ENCODE peak calls at places on chromosome 3, in eight cellular contexts. Z, G, O, R, V, I, F and Y are unnamed samples.

GRCh38 chr3:37963635-37964034 is 27.0 kb upstream of the VILL start:
- DNase-seq in Z (no peak), G (no peak), O (no peak), R (no peak), V (no peak), I (no peak), F (no peak), Y (no peak)

GRCh38 chr3:42526616-42527367 is 24.3 kb downstream of the VIPR1 start:
- DNase-seq in Z (no peak), G (peak; percentile 54), O (no peak), R (no peak), V (no peak), I (no peak), F (no peak), Y (no peak)

GRCh38 chr3:111617406-111617805 is 22.3 kb upstream of the ZBED2 start:
- DNase-seq in Z (no peak), G (no peak), O (no peak), R (no peak), V (no peak), I (no peak), F (no peak), Y (no peak)

GRCh38 chr3:168002786-168003368 is 92.8 kb downstream of the GOLIM4 start:
- DNase-seq in Z (peak; percentile 72), G (no peak), O (peak; percentile 27), R (no peak), V (no peak), I (no peak), F (peak; percentile 64), Y (peak; percentile 11)

GRCh38 chr3:30657914-30658313 is 51.5 kb downstream of the TGFBR2 start:
- DNase-seq in Z (peak; percentile 67), G (peak; percentile 68), O (peak; percentile 59), R (no peak), V (no peak), I (no peak), F (no peak), Y (no peak)

GRCh38 chr3:16300881-16301359 is 35.9 kb downstream of the OXNAD1 start:
- DNase-seq in Z (no peak), G (peak; percentile 81), O (no peak), R (no peak), V (no peak), I (no peak), F (no peak), Y (no peak)

GRCh38 chr3:13063225-13063624 is 10.0 kb downstream of the IQSEC1 start:
- DNase-seq in Z (no peak), G (no peak), O (peak; percentile 52), R (no peak), V (peak; percentile 34), I (no peak), F (no peak), Y (no peak)

GRCh38 chr3:58646503-58646902 is 20.1 kb downstream of the FAM3D start:
- DNase-seq in Z (peak; percentile 25), G (no peak), O (peak; percentile 13), R (no peak), V (no peak), I (no peak), F (peak; percentile 83), Y (no peak)

GRCh38 chr3:190012314-190012782 is 108.3 kb downstream of the P3H2 start:
- DNase-seq in Z (peak; percentile 92), G (no peak), O (peak; percentile 84), R (no peak), V (no peak), I (no peak), F (peak; percentile 61), Y (no peak)

GRCh38 chr3:111332488-111333095 is 209.4 kb upstream of the CD96 start:
- DNase-seq in Z (no peak), G (no peak), O (no peak), R (no peak), V (no peak), I (no peak), F (no peak), Y (no peak)

GRCh38 chr3:34011171-34012101 is 213.0 kb downstream of the PDCD6IP start:
- DNase-seq in Z (peak; percentile 57), G (no peak), O (peak; percentile 53), R (no peak), V (no peak), I (no peak), F (peak; percentile 14), Y (no peak)

GRCh38 chr3:170811515-170811914 is 58.5 kb downstream of the RPL22L1 start:
- DNase-seq in Z (peak; percentile 65), G (no peak), O (peak; percentile 55), R (no peak), V (no peak), I (no peak), F (peak; percentile 78), Y (no peak)

GRCh38 chr3:115615001-115615447 is 8.3 kb upstream of the GAP43 start:
- DNase-seq in Z (peak; percentile 80), G (no peak), O (peak; percentile 91), R (no peak), V (no peak), I (no peak), F (peak; percentile 54), Y (no peak)

GRCh38 chr3:143261848-143262247 is 142.3 kb downstream of the CHST2 start:
- DNase-seq in Z (no peak), G (no peak), O (no peak), R (no peak), V (no peak), I (no peak), F (no peak), Y (no peak)

GRCh38 chr3:179653777-179654117 is 907 bp downstream of the USP13 start:
- DNase-seq in Z (no peak), G (peak; percentile 44), O (no peak), R (no peak), V (no peak), I (no peak), F (no peak), Y (no peak)

GRCh38 chr3:172678068-172678467 is 32.8 kb downstream of the NCEH1 start:
- DNase-seq in Z (peak; percentile 1), G (no peak), O (peak; percentile 64), R (no peak), V (no peak), I (no peak), F (peak; percentile 35), Y (no peak)

GRCh38 chr3:128496602-128497304 is 3.8 kb upstream of the GATA2 start:
- DNase-seq in Z (peak; percentile 69), G (no peak), O (peak; percentile 48), R (no peak), V (no peak), I (no peak), F (no peak), Y (no peak)

GRCh38 chr3:39189648-39190269 is 2.6 kb downstream of the XIRP1 start:
- DNase-seq in Z (peak; percentile 42), G (peak; percentile 63), O (peak; percentile 74), R (no peak), V (peak; percentile 65), I (peak; percentile 77), F (peak; percentile 80), Y (peak; percentile 66)

GRCh38 chr3:152260026-152260425 is 8.7 kb upstream of the MBNL1 start:
- DNase-seq in Z (peak; percentile 57), G (no peak), O (no peak), R (no peak), V (no peak), I (no peak), F (no peak), Y (no peak)

GRCh38 chr3:196677929-196678328 is 34.1 kb downstream of the CEP19 start:
- DNase-seq in Z (no peak), G (no peak), O (no peak), R (no peak), V (no peak), I (no peak), F (no peak), Y (no peak)

GRCh38 chr3:174863488-174863887 is 4.4 kb downstream of the NAALADL2 start:
- DNase-seq in Z (no peak), G (no peak), O (no peak), R (no peak), V (no peak), I (no peak), F (no peak), Y (no peak)

GRCh38 chr3:111729087-111729846 is 129.8 kb upstream of the PHLDB2 start:
- DNase-seq in Z (peak; percentile 95), G (no peak), O (peak; percentile 73), R (peak; percentile 83), V (no peak), I (no peak), F (peak; percentile 79), Y (no peak)